ENCODE peak calls at places on chromosome 16, in nine cellular contexts. M is GOT3, R is T-helper 1 cell, J is NCI-H1417 treated with DMSO at 0.1 percent for 48 hours, A is uterus, I is AG04449, L is NCI-H1048, S is AG08395, N is NCI-H2029 treated with DMSO at 0.1 percent for 48 hours. B is an unnamed sample.

GRCh38 chr16:49461517-49461951 is 87.9 kb downstream of the C16orf78 start:
- DNase-seq in L (no peak), J (no peak), S (no peak), I (no peak), M (no peak), R (no peak), A (no peak), N (no peak), B (no peak)

GRCh38 chr16:67198238-67198734 is 645 bp upstream of the ELMO3 start:
- DNase-seq in R (no peak), S (peak; percentile 73), I (no peak), A (no peak), L (no peak), J (no peak), N (peak; percentile 19), M (no peak), B (no peak)

GRCh38 chr16:59997706-59998105 is 1263.6 kb upstream of the GOT2 start:
- DNase-seq in R (no peak), N (no peak), M (no peak), L (no peak), J (no peak), S (no peak), I (no peak), A (no peak), B (no peak)

GRCh38 chr16:29232811-29233704 is 173.5 kb downstream of the NPIPB11 start:
- DNase-seq in J (no peak), A (no peak), I (no peak), S (no peak), L (no peak), N (no peak), M (no peak), R (no peak), B (no peak)

GRCh38 chr16:55271945-55272513 is 52.0 kb upstream of the IRX6 start:
- DNase-seq in A (no peak), M (no peak), S (no peak), L (no peak), I (no peak), N (no peak), J (no peak), R (no peak), B (no peak)

GRCh38 chr16:839643-840408 is 39.3 kb upstream of the GNG13 start:
- DNase-seq in I (no peak), A (no peak), S (no peak), N (no peak), R (no peak), L (no peak), M (no peak), J (no peak), B (no peak)

GRCh38 chr16:80720759-80721470 is 83.5 kb downstream of the CDYL2 start:
- DNase-seq in S (peak; percentile 41), L (no peak), A (no peak), J (no peak), R (no peak), I (no peak), N (no peak), M (no peak), B (no peak)

GRCh38 chr16:4805231-4805630 is 2.8 kb upstream of the ROGDI start:
- DNase-seq in S (no peak), J (no peak), I (no peak), L (no peak), R (no peak), N (no peak), A (no peak), M (no peak), B (no peak)

GRCh38 chr16:68395806-68396205 is 52.5 kb downstream of the SMPD3 start:
- DNase-seq in L (no peak), I (no peak), N (no peak), M (no peak), R (no peak), S (no peak), J (no peak), A (no peak), B (no peak)

GRCh38 chr16:68399456-68399855 is 48.9 kb downstream of the SMPD3 start:
- DNase-seq in R (no peak), M (no peak), S (no peak), I (no peak), N (no peak), A (no peak), L (no peak), J (no peak), B (no peak)

GRCh38 chr16:86671486-86672214 is 93.3 kb downstream of the FOXL1 start:
- DNase-seq in S (peak; percentile 52), J (no peak), M (no peak), I (no peak), R (no peak), A (no peak), N (no peak), L (no peak), B (no peak)

GRCh38 chr16:51388516-51388951 is 237.5 kb upstream of the SALL1 start:
- DNase-seq in I (no peak), N (no peak), L (no peak), M (no peak), S (no peak), J (no peak), A (no peak), R (no peak), B (no peak)

GRCh38 chr16:66480265-66481080 is 53.4 kb downstream of the BEAN1 start:
- DNase-seq in M (no peak), R (no peak), L (no peak), S (no peak), N (no peak), I (no peak), A (no peak), J (no peak), B (no peak)

GRCh38 chr16:83744521-83744981 is 63.2 kb upstream of the HSBP1 start:
- DNase-seq in A (no peak), R (no peak), J (no peak), M (no peak), L (no peak), S (peak; percentile 76), I (no peak), N (no peak), B (no peak)

B was measured in CD4-positive, alpha-beta memory T cell.